ENCODE peak calls at places on chromosomes 1 and 21, in nine cellular contexts. Z is neural crest cell; C is renal cortical epithelial cell; T is T-cell; O is NCI-H2081; U is HS-5; K is MCF 10A; B is right atrium auricular region; M is stimulated activated CD4-positive, alpha-beta T cell treated with anti-CD3 and anti-CD28 coated beads, Interleukin-12 subunit alpha, Interleukin-12 subunit beta, amount 100 ng/mL, for 4 hours. H is an unnamed sample.

GRCh38 chr1:242402956-242403355 is 121.5 kb downstream of the PLD5 start:
- DNase-seq in Z (no peak), C (no peak), T (no peak), O (no peak), U (no peak), K (no peak), B (no peak), M (no peak), H (no peak)

GRCh38 chr1:2801535-2802291 is at the start of gene TTC34:
- DNase-seq in Z (no peak), C (no peak), T (peak; percentile 16), O (no peak), U (no peak), K (no peak), B (no peak), M (peak; percentile 18), H (peak; percentile 30)

GRCh38 chr1:62384276-62385005 is 52.4 kb upstream of the USP1 start:
- DNase-seq in Z (no peak), C (peak; percentile 92), T (no peak), O (peak; percentile 58), U (peak; percentile 59), K (peak; percentile 97), B (no peak), M (no peak), H (peak; percentile 90)

GRCh38 chr1:27374687-27375086 is at the start of gene FCN3:
- DNase-seq in Z (no peak), C (no peak), T (no peak), O (no peak), U (no peak), K (no peak), B (no peak), M (no peak), H (no peak)

GRCh38 chr1:84379128-84379527 is 19.2 kb upstream of the DNASE2B start:
- DNase-seq in Z (no peak), C (peak; percentile 96), T (no peak), O (no peak), U (no peak), K (peak; percentile 27), B (no peak), M (no peak), H (no peak)

GRCh38 chr1:199124351-199124750 is 485.5 kb downstream of the PTPRC start:
- DNase-seq in Z (no peak), C (no peak), T (no peak), O (no peak), U (no peak), K (no peak), B (no peak), M (no peak), H (no peak)

GRCh38 chr1:6949991-6950765 is 164.9 kb downstream of the CAMTA1 start:
- DNase-seq in Z (no peak), C (no peak), T (no peak), O (no peak), U (no peak), K (no peak), B (no peak), M (no peak), H (no peak)

GRCh38 chr1:210294991-210295773 is 33.5 kb upstream of the HHAT start:
- DNase-seq in Z (peak; percentile 37), C (peak; percentile 42), T (no peak), O (no peak), U (no peak), K (no peak), B (peak; percentile 84), M (no peak), H (peak; percentile 41)

GRCh38 chr1:219782311-219782710 is 146.0 kb downstream of the SLC30A10 start:
- DNase-seq in Z (no peak), C (no peak), T (no peak), O (no peak), U (no peak), K (no peak), B (no peak), M (no peak), H (no peak)

GRCh38 chr1:247216246-247216645 is 39.6 kb upstream of the VN1R5 start:
- DNase-seq in Z (no peak), C (no peak), T (no peak), O (no peak), U (no peak), K (no peak), B (no peak), M (no peak), H (no peak)

GRCh38 chr1:70966018-70966638 is 81.5 kb downstream of the PTGER3 start:
- DNase-seq in Z (no peak), C (peak; percentile 19), T (no peak), O (no peak), U (no peak), K (peak; percentile 38), B (no peak), M (no peak), H (peak; percentile 72)

GRCh38 chr1:116448785-116449385 is 75.8 kb downstream of the ATP1A1 start:
- DNase-seq in Z (no peak), C (no peak), T (no peak), O (no peak), U (no peak), K (peak; percentile 42), B (no peak), M (no peak), H (no peak)

GRCh38 chr1:92858564-92859399 is 26.9 kb downstream of the RPL5 start:
- DNase-seq in Z (peak; percentile 36), C (peak; percentile 80), T (peak; percentile 3), O (peak; percentile 70), U (peak; percentile 74), K (peak; percentile 82), B (no peak), M (no peak), H (peak; percentile 95)

GRCh38 chr1:25683731-25684130 is 67.1 kb downstream of the MAN1C1 start:
- DNase-seq in Z (no peak), C (no peak), T (no peak), O (no peak), U (no peak), K (no peak), B (no peak), M (no peak), H (no peak)

GRCh38 chr21:44984428-44984791 is 44.6 kb downstream of the SLX9 start:
- DNase-seq in Z (no peak), C (no peak), T (no peak), O (no peak), U (no peak), K (no peak), B (no peak), M (no peak), H (no peak)

GRCh38 chr1:60765204-60765603 is 317.2 kb upstream of the NFIA start:
- DNase-seq in Z (no peak), C (peak; percentile 62), T (no peak), O (peak; percentile 18), U (no peak), K (peak; percentile 57), B (no peak), M (no peak), H (peak; percentile 88)

GRCh38 chr1:51661081-51661518 is 44.2 kb downstream of the OSBPL9 start:
- DNase-seq in Z (no peak), C (peak; percentile 77), T (no peak), O (no peak), U (peak; percentile 91), K (peak; percentile 89), B (no peak), M (no peak), H (no peak)

GRCh38 chr21:38985423-38986378 is 180.0 kb downstream of the ETS2 start:
- DNase-seq in Z (no peak), C (peak; percentile 54), T (no peak), O (peak; percentile 81), U (peak; percentile 66), K (peak; percentile 67), B (peak; percentile 79), M (peak; percentile 34), H (peak; percentile 88)

GRCh38 chr1:23562138-23562819 is 3.0 kb upstream of the ID3 start:
- DNase-seq in Z (peak; percentile 84), C (peak; percentile 93), T (no peak), O (peak; percentile 99), U (no peak), K (peak; percentile 93), B (peak; percentile 99), M (no peak), H (peak; percentile 99)

GRCh38 chr1:62082456-62083363 is 111.9 kb upstream of the L1TD1 start:
- DNase-seq in Z (peak; percentile 57), C (peak; percentile 34), T (no peak), O (peak; percentile 26), U (peak; percentile 19), K (peak; percentile 55), B (no peak), M (peak; percentile 5), H (peak; percentile 78)

GRCh38 chr1:63857478-63857877 is 83.7 kb downstream of the ROR1 start:
- DNase-seq in Z (no peak), C (peak; percentile 39), T (no peak), O (no peak), U (no peak), K (no peak), B (no peak), M (no peak), H (no peak)

GRCh38 chr1:117600325-117600916 is 5.4 kb upstream of the TENT5C start:
- DNase-seq in Z (no peak), C (no peak), T (no peak), O (no peak), U (no peak), K (no peak), B (no peak), M (no peak), H (no peak)

GRCh38 chr1:63641615-63642014 is 48.4 kb downstream of the PGM1 start:
- DNase-seq in Z (no peak), C (no peak), T (no peak), O (no peak), U (no peak), K (no peak), B (no peak), M (no peak), H (no peak)

GRCh38 chr1:230314142-230314470 is 112.0 kb downstream of the PGBD5 start:
- DNase-seq in Z (no peak), C (no peak), T (no peak), O (no peak), U (no peak), K (no peak), B (no peak), M (no peak), H (no peak)

GRCh38 chr21:27693376-27693775 is 726.5 kb upstream of the ADAMTS5 start:
- DNase-seq in Z (no peak), C (peak; percentile 90), T (no peak), O (no peak), U (peak; percentile 86), K (peak; percentile 84), B (no peak), M (no peak), H (no peak)

GRCh38 chr21:39610705-39611104 is 2.0 kb upstream of the B3GALT5 start:
- DNase-seq in Z (no peak), C (peak; percentile 33), T (no peak), O (peak; percentile 8), U (no peak), K (no peak), B (no peak), M (no peak), H (peak; percentile 12)

GRCh38 chr1:48203287-48203900 is 19.1 kb upstream of the SLC5A9 start:
- DNase-seq in Z (no peak), C (no peak), T (no peak), O (peak; percentile 44), U (no peak), K (peak; percentile 62), B (no peak), M (no peak), H (peak; percentile 90)

GRCh38 chr21:35171385-35171784 is 122.3 kb upstream of the RUNX1 start:
- DNase-seq in Z (no peak), C (no peak), T (no peak), O (no peak), U (no peak), K (no peak), B (no peak), M (no peak), H (no peak)

GRCh38 chr1:246577720-246578106 is 11.5 kb downstream of the CNST start:
- DNase-seq in Z (no peak), C (no peak), T (no peak), O (no peak), U (no peak), K (no peak), B (no peak), M (no peak), H (no peak)

GRCh38 chr1:41726899-41727748 is 191.6 kb downstream of the HIVEP3 start:
- DNase-seq in Z (no peak), C (no peak), T (peak; percentile 11), O (no peak), U (no peak), K (no peak), B (peak; percentile 78), M (no peak), H (no peak)

GRCh38 chr1:230094746-230095145 is 27.7 kb downstream of the GALNT2 start:
- DNase-seq in Z (no peak), C (no peak), T (no peak), O (no peak), U (no peak), K (no peak), B (no peak), M (no peak), H (no peak)